ENCODE peak calls at places on chromosomes 6 and 20, in four cellular contexts. J, K, T and W are unnamed samples.
A peak's percentile ranks its signal among the peaks of the same experiment; 100 is the strongest.

GRCh38 chr6:110015206-110015605 is 37.1 kb downstream of the GPR6 start:
- DNase-seq in J (no peak), K (no peak), T (no peak), W (no peak)

GRCh38 chr20:46324960-46325703 is 16.8 kb upstream of the CDH22 start:
- DNase-seq in J (peak; percentile 64), K (no peak), T (no peak), W (peak; percentile 29)

GRCh38 chr20:24607402-24607801 is 138.0 kb downstream of the SYNDIG1 start:
- DNase-seq in J (no peak), K (no peak), T (no peak), W (no peak)

GRCh38 chr20:61459705-61460104 is 207.6 kb downstream of the CDH4 start:
- DNase-seq in J (no peak), K (no peak), T (no peak), W (no peak)

GRCh38 chr6:37987008-37987407 is 167.5 kb downstream of the ZFAND3 start:
- DNase-seq in J (peak; percentile 55), K (no peak), T (no peak), W (peak; percentile 61)

GRCh38 chr6:5087389-5087788 is 2.2 kb downstream of the PPP1R3G start:
- DNase-seq in J (no peak), K (peak; percentile 75), T (peak; percentile 39), W (no peak)

GRCh38 chr20:63540417-63541186 is 3.4 kb upstream of the PTK6 start:
- DNase-seq in J (peak; percentile 61), K (no peak), T (no peak), W (peak; percentile 8)

GRCh38 chr20:60240986-60241385 is 282.8 kb downstream of the CDH26 start:
- DNase-seq in J (no peak), K (no peak), T (no peak), W (no peak)

GRCh38 chr20:373171-373890 is 7.2 kb upstream of the TRIB3 start:
- DNase-seq in J (peak; percentile 88), K (no peak), T (no peak), W (peak; percentile 88)

GRCh38 chr20:36550797-36551299 is 9.5 kb downstream of the MYL9 start:
- DNase-seq in J (no peak), K (peak; percentile 83), T (no peak), W (no peak)

GRCh38 chr6:159094444-159095252 is 49.9 kb upstream of the TAGAP start:
- DNase-seq in J (no peak), K (no peak), T (no peak), W (no peak)

GRCh38 chr6:55875420-55875819 is at the start of gene BMP5:
- DNase-seq in J (no peak), K (no peak), T (no peak), W (no peak)

GRCh38 chr6:26459023-26459810 is 1.5 kb downstream of the BTN2A1 start:
- DNase-seq in J (no peak), K (no peak), T (no peak), W (peak; percentile 14)

GRCh38 chr6:151475653-151476523 is 17.9 kb upstream of the CCDC170 start:
- DNase-seq in J (peak; percentile 73), K (no peak), T (no peak), W (peak; percentile 79)

GRCh38 chr6:124977067-124977908 is 15.1 kb downstream of the RNF217 start:
- DNase-seq in J (peak; percentile 44), K (no peak), T (no peak), W (peak; percentile 60)

GRCh38 chr20:38303908-38304379 is at the start of gene BPI:
- DNase-seq in J (no peak), K (no peak), T (no peak), W (no peak)

GRCh38 chr20:4989570-4989969 is 11.7 kb downstream of the SLC23A2 start:
- DNase-seq in J (no peak), K (no peak), T (no peak), W (no peak)

GRCh38 chr6:89079611-89080213 is 839 bp upstream of the PNRC1 start:
- DNase-seq in J (peak; percentile 77), K (peak; percentile 72), T (peak; percentile 58), W (peak; percentile 83)

DNA sequence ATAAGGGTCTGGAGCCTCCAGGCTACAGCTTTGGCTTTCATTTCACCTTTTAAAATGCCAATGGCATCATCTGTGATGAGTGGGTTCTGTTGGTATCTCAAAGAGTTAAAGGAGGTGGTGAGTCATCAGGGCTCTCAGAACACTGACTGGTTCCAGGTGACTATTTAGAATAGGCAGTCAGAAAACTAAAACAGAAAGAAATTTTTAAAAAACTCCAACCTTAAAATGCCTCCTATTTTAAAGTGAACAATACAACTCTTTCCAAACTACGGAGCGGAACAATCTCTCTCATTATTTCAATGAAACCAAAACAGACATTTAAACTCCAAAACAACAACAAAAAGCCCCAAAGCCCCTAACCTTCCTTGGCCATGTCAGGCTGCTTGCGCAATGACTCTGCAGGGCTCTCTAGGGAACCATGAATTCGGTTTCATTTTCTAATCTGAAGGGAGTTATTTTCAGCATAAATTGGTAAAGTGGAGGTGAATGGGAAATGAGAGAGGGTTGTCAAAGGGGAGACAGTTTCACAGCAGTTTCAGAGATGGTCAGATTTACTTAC is 194.9 kb downstream of the KIF6 start:
- DNase-seq in J (peak; percentile 57), K (no peak), T (no peak), W (peak; percentile 11)
- H3K4me3 ChIP-seq in J (no peak overlapping the region), K (peak overlapping the region; percentile 20), T (no peak overlapping the region), W (no peak overlapping the region)

DNA sequence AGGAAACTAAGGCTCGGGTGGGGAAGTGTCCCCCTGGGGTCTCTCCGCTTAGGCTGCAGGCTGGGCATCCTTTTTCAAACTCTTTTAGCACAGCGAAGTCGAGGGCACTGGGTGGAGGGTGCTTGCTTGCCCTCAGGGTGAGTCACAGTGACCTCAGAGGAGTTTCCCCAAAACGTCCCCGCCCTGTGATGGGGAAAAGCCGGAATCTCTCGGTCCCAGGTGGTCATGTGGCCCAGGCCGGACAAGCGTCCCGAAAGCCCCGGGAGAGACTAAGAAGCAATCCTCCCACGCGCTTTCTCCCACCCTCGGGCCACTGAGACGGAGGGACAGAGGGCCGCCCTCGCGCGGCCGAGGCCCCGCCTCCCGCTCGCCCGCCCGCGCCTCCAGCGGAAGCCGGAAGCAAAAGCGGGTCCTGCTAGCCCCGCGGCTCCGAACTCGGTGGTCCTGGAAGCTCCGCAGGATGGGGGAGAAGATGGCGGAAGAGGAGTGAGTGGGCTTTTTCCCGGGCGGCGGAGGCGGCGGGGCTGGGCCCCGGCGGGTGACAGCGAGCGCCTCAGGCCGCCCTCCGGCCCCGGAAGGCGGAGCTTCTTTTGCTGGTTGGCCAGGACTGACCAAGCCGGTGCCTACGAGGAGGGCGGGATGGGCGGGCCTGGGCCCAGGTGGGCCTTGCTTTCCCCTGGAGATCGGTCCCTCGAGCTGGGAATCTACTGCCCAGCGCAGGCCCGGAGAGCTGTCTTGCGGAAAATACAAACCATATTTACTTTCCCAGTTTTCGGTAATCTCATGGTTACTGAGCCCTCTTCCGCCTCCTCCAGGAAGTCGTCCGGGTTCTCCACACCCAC is at the start of gene SLC9A8:
- DNase-seq in J (peak; percentile 98), K (peak; percentile 94), T (peak; percentile 90), W (peak; percentile 84)
- TF ChIP-seq CTCF in J (peak; percentile 32), K (peak; percentile 52), T (peak; percentile 14), W (peak; percentile 48)

GRCh38 chr6:149372062-149372461 is 28.0 kb upstream of the SUMO4 start:
- DNase-seq in J (no peak), K (no peak), T (no peak), W (no peak)
- H3K4me3 ChIP-seq in J (no peak overlapping the region), K (no peak overlapping the region), T (no peak overlapping the region), W (no peak overlapping the region)

DNA sequence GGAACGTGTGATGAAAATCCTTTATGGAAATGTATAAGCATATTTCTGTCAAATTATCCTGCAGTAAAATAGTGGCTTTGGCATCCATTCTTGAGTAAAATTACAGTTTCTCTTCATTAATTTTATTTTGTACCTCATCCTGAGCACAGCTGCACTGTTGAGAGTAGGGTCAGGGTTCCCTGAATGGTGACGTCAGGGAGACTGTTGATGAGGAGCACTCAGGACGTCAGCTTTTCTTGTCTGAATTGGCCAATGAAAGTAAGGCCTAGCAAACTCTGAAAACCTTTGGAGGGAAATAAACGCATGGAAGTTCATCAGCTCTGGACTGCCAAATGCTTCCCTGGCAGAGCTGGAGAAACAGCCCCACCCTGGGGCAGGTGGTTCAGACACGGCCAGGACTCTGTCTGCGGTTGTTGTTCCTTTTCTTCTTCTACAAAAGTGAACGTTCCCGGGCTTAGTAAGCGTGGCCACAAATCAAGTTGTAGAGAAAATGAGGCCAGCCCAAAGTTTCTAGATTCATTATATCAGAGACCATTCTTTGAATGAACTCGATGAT is 179.7 kb upstream of the EXOC2 start:
- DNase-seq in J (no peak), K (no peak), T (no peak), W (no peak)
- TF ChIP-seq CTCF in J (no peak), K (no peak), T (no peak), W (no peak)